ENCODE peak calls at places on chromosome 11, in nine cellular contexts. One of them, this sample, is unnamed.

GRCh38 chr11:113553235-113553634 is 78.0 kb upstream of the DRD2 start:
- DNase-seq in cardiac muscle cell: peak
- DNase-seq in HAP-1: no peak
- DNase-seq in sciatic nerve: peak
- DNase-seq in mucosa of descending colon: no peak
- DNase-seq in effector CD4-positive, alpha-beta T cell: no peak
- DNase-seq in GM04504: peak
- DNase-seq in NAMALWA: no peak
- DNase-seq in AG08395: peak
- DNase-seq in this sample: no peak

GRCh38 chr11:71199226-71199815 is 53.1 kb downstream of the SHANK2 start:
- DNase-seq in cardiac muscle cell: no peak
- DNase-seq in HAP-1: no peak
- DNase-seq in sciatic nerve: no peak
- DNase-seq in mucosa of descending colon: no peak
- DNase-seq in effector CD4-positive, alpha-beta T cell: no peak
- DNase-seq in GM04504: no peak
- DNase-seq in NAMALWA: no peak
- DNase-seq in AG08395: no peak
- DNase-seq in this sample: no peak

GRCh38 chr11:70064726-70065317 is 13.3 kb upstream of the ANO1 start:
- DNase-seq in cardiac muscle cell: no peak
- DNase-seq in HAP-1: no peak
- DNase-seq in sciatic nerve: no peak
- DNase-seq in mucosa of descending colon: no peak
- DNase-seq in effector CD4-positive, alpha-beta T cell: no peak
- DNase-seq in GM04504: no peak
- DNase-seq in NAMALWA: no peak
- DNase-seq in AG08395: no peak
- DNase-seq in this sample: peak

GRCh38 chr11:18836415-18836814 is 44.8 kb upstream of the PTPN5 start:
- DNase-seq in cardiac muscle cell: no peak
- DNase-seq in HAP-1: no peak
- DNase-seq in sciatic nerve: no peak
- DNase-seq in mucosa of descending colon: no peak
- DNase-seq in effector CD4-positive, alpha-beta T cell: no peak
- DNase-seq in GM04504: no peak
- DNase-seq in NAMALWA: no peak
- DNase-seq in AG08395: no peak
- DNase-seq in this sample: no peak

GRCh38 chr11:103546236-103546635 is 437.0 kb downstream of the DYNC2H1 start:
- DNase-seq in cardiac muscle cell: no peak
- DNase-seq in HAP-1: no peak
- DNase-seq in sciatic nerve: no peak
- DNase-seq in mucosa of descending colon: no peak
- DNase-seq in effector CD4-positive, alpha-beta T cell: no peak
- DNase-seq in GM04504: no peak
- DNase-seq in NAMALWA: no peak
- DNase-seq in AG08395: peak
- DNase-seq in this sample: no peak

GRCh38 chr11:115201121-115201792 is 303.0 kb downstream of the CADM1 start:
- DNase-seq in cardiac muscle cell: no peak
- DNase-seq in HAP-1: no peak
- DNase-seq in sciatic nerve: no peak
- DNase-seq in mucosa of descending colon: no peak
- DNase-seq in effector CD4-positive, alpha-beta T cell: no peak
- DNase-seq in GM04504: peak
- DNase-seq in NAMALWA: no peak
- DNase-seq in AG08395: peak
- DNase-seq in this sample: no peak

GRCh38 chr11:27972432-27973170 is 135.4 kb downstream of the KIF18A start:
- DNase-seq in cardiac muscle cell: peak
- DNase-seq in HAP-1: no peak
- DNase-seq in sciatic nerve: no peak
- DNase-seq in mucosa of descending colon: no peak
- DNase-seq in effector CD4-positive, alpha-beta T cell: no peak
- DNase-seq in GM04504: no peak
- DNase-seq in NAMALWA: no peak
- DNase-seq in AG08395: peak
- DNase-seq in this sample: no peak

GRCh38 chr11:69172674-69173073 is 16.9 kb downstream of the SMIM38 start:
- DNase-seq in cardiac muscle cell: peak
- DNase-seq in HAP-1: no peak
- DNase-seq in sciatic nerve: no peak
- DNase-seq in mucosa of descending colon: no peak
- DNase-seq in effector CD4-positive, alpha-beta T cell: no peak
- DNase-seq in GM04504: no peak
- DNase-seq in NAMALWA: peak
- DNase-seq in AG08395: no peak
- DNase-seq in this sample: no peak

GRCh38 chr11:55624531-55624930 is 10.4 kb upstream of the OR4P4 start:
- DNase-seq in cardiac muscle cell: no peak
- DNase-seq in HAP-1: no peak
- DNase-seq in sciatic nerve: no peak
- DNase-seq in mucosa of descending colon: no peak
- DNase-seq in effector CD4-positive, alpha-beta T cell: no peak
- DNase-seq in GM04504: no peak
- DNase-seq in NAMALWA: no peak
- DNase-seq in AG08395: no peak
- DNase-seq in this sample: no peak

GRCh38 chr11:92967178-92967577 is 2.3 kb upstream of the MTNR1B start:
- DNase-seq in cardiac muscle cell: no peak
- DNase-seq in HAP-1: no peak
- DNase-seq in sciatic nerve: no peak
- DNase-seq in mucosa of descending colon: no peak
- DNase-seq in effector CD4-positive, alpha-beta T cell: no peak
- DNase-seq in GM04504: no peak
- DNase-seq in NAMALWA: no peak
- DNase-seq in AG08395: no peak
- DNase-seq in this sample: no peak

GRCh38 chr11:82756765-82757650 is 23.3 kb upstream of the FAM181B start:
- DNase-seq in cardiac muscle cell: no peak
- DNase-seq in HAP-1: no peak
- DNase-seq in sciatic nerve: no peak
- DNase-seq in mucosa of descending colon: no peak
- DNase-seq in effector CD4-positive, alpha-beta T cell: no peak
- DNase-seq in GM04504: no peak
- DNase-seq in NAMALWA: no peak
- DNase-seq in AG08395: no peak
- DNase-seq in this sample: no peak

GRCh38 chr11:84714316-84714780 is 912.8 kb downstream of the DLG2 start:
- DNase-seq in cardiac muscle cell: peak
- DNase-seq in HAP-1: peak
- DNase-seq in sciatic nerve: peak
- DNase-seq in mucosa of descending colon: no peak
- DNase-seq in effector CD4-positive, alpha-beta T cell: no peak
- DNase-seq in GM04504: peak
- DNase-seq in NAMALWA: peak
- DNase-seq in AG08395: peak
- DNase-seq in this sample: peak

GRCh38 chr11:96073536-96073935 is 149.6 kb upstream of the MTMR2 start:
- DNase-seq in cardiac muscle cell: no peak
- DNase-seq in HAP-1: no peak
- DNase-seq in sciatic nerve: no peak
- DNase-seq in mucosa of descending colon: no peak
- DNase-seq in effector CD4-positive, alpha-beta T cell: no peak
- DNase-seq in GM04504: no peak
- DNase-seq in NAMALWA: no peak
- DNase-seq in AG08395: no peak
- DNase-seq in this sample: no peak

GRCh38 chr11:776459-777287 is 614 bp downstream of the GATD1 start:
- DNase-seq in cardiac muscle cell: peak
- DNase-seq in HAP-1: peak
- DNase-seq in sciatic nerve: no peak
- DNase-seq in mucosa of descending colon: peak
- DNase-seq in effector CD4-positive, alpha-beta T cell: peak
- DNase-seq in GM04504: no peak
- DNase-seq in NAMALWA: peak
- DNase-seq in AG08395: peak
- DNase-seq in this sample: no peak

GRCh38 chr11:65491614-65492386 is 7.0 kb upstream of the MALAT1 start:
- DNase-seq in cardiac muscle cell: peak
- DNase-seq in HAP-1: peak
- DNase-seq in sciatic nerve: peak
- DNase-seq in mucosa of descending colon: peak
- DNase-seq in effector CD4-positive, alpha-beta T cell: no peak
- DNase-seq in GM04504: peak
- DNase-seq in NAMALWA: peak
- DNase-seq in AG08395: no peak
- DNase-seq in this sample: peak

GRCh38 chr11:10866893-10867331 is 9.1 kb upstream of the ZBED5 start:
- DNase-seq in cardiac muscle cell: peak
- DNase-seq in HAP-1: no peak
- DNase-seq in sciatic nerve: no peak
- DNase-seq in mucosa of descending colon: no peak
- DNase-seq in effector CD4-positive, alpha-beta T cell: no peak
- DNase-seq in GM04504: peak
- DNase-seq in NAMALWA: no peak
- DNase-seq in AG08395: peak
- DNase-seq in this sample: no peak

GRCh38 chr11:8767466-8768142 is 85.0 kb downstream of the RPL27A start:
- DNase-seq in cardiac muscle cell: no peak
- DNase-seq in HAP-1: no peak
- DNase-seq in sciatic nerve: no peak
- DNase-seq in mucosa of descending colon: no peak
- DNase-seq in effector CD4-positive, alpha-beta T cell: no peak
- DNase-seq in GM04504: no peak
- DNase-seq in NAMALWA: no peak
- DNase-seq in AG08395: peak
- DNase-seq in this sample: no peak

GRCh38 chr11:118870396-118871343 is 13.0 kb upstream of the CXCR5 start:
- DNase-seq in cardiac muscle cell: peak
- DNase-seq in HAP-1: no peak
- DNase-seq in sciatic nerve: no peak
- DNase-seq in mucosa of descending colon: no peak
- DNase-seq in effector CD4-positive, alpha-beta T cell: no peak
- DNase-seq in GM04504: peak
- DNase-seq in NAMALWA: peak
- DNase-seq in AG08395: peak
- DNase-seq in this sample: peak

This sample was measured in thyroid gland.